ENCODE peak calls at places on chromosomes 7 and 10, in five cellular contexts. R is nucleus accumbens; V is stimulated activated CD8-positive, alpha-beta memory T cell treated with anti-CD3 and anti-CD28 coated beads, Interleukin-4, amount 100 ng/mL, for 48 hours; H is NCI-H1105; S is fibroblast of gingiva. A is an unnamed sample.

GRCh38 chr10:89591796-89592271 is 53.2 kb downstream of the PANK1 start:
- DNase-seq in R (no peak), V (no peak), H (no peak), S (peak; percentile 68), A (no peak)

GRCh38 chr7:107715531-107715930 is 28.4 kb upstream of the CBLL1 start:
- DNase-seq in R (no peak), V (no peak), H (no peak), S (no peak), A (peak; percentile 63)

GRCh38 chr10:14040787-14041631 is 289.7 kb downstream of the FRMD4A start:
- DNase-seq in R (no peak), V (no peak), H (no peak), S (no peak), A (no peak)

GRCh38 chr10:30096564-30096963 is 37.2 kb upstream of the JCAD start:
- DNase-seq in R (peak; percentile 30), V (no peak), H (no peak), S (no peak), A (no peak)

GRCh38 chr10:125343118-125343752 is 182.9 kb upstream of the CTBP2 start:
- DNase-seq in R (no peak), V (no peak), H (no peak), S (no peak), A (peak; percentile 9)

GRCh38 chr7:101058355-101058754 is 26.9 kb upstream of the TRIM56 start:
- DNase-seq in R (peak; percentile 29), V (peak; percentile 76), H (no peak), S (peak; percentile 36), A (peak; percentile 8)

GRCh38 chr7:148153611-148154010 is 437.0 kb upstream of the C7orf33 start:
- DNase-seq in R (no peak), V (no peak), H (peak; percentile 58), S (no peak), A (no peak)

GRCh38 chr7:102322202-102322715 is 34.0 kb downstream of the SPDYE6 start:
- DNase-seq in R (no peak), V (no peak), H (no peak), S (no peak), A (no peak)

GRCh38 chr10:13942030-13942429 is 355.3 kb downstream of the PRPF18 start:
- DNase-seq in R (peak; percentile 23), V (no peak), H (no peak), S (no peak), A (no peak)

A was measured in mammary epithelial cell.